ENCODE peak calls at places on chromosomes 1 and 21, in four cellular contexts. Z, F, W and P are unnamed samples.

GRCh38 chr1:183467687-183468086 is 4.6 kb upstream of the SMG7 start:
- DNase-seq in Z (no peak), F (no peak), W (peak; percentile 38), P (no peak)

GRCh38 chr1:95951291-95951690 is 717.3 kb downstream of the RWDD3 start:
- DNase-seq in W (no peak), F (no peak), Z (no peak), P (no peak)

GRCh38 chr1:204367193-204367858 is 7.6 kb upstream of the PLEKHA6 start:
- DNase-seq in F (no peak), W (no peak), Z (no peak), P (no peak)

GRCh38 chr1:145999321-146000024 is 3.1 kb upstream of the TXNIP start:
- DNase-seq in Z (no peak), W (no peak), F (no peak), P (no peak)

GRCh38 chr1:91784191-91784590 is 101.8 kb downstream of the TGFBR3 start:
- DNase-seq in Z (no peak), W (no peak), F (no peak), P (no peak)

GRCh38 chr21:18275740-18276139 is 31.1 kb downstream of the CHODL start:
- DNase-seq in Z (no peak), F (no peak), W (no peak), P (no peak)

GRCh38 chr1:19010995-19011696 is 54.7 kb upstream of the IFFO2 start:
- DNase-seq in W (peak; percentile 95), F (no peak), Z (peak; percentile 43), P (no peak)

GRCh38 chr1:47529520-47530098 is 91.8 kb downstream of the FOXD2 start:
- DNase-seq in W (no peak), Z (no peak), F (peak; percentile 56), P (no peak)

GRCh38 chr1:53557830-53558784 is 98.9 kb downstream of the DMRTB1 start:
- DNase-seq in Z (no peak), W (no peak), F (no peak), P (peak; percentile 11)

GRCh38 chr1:238652346-238652968 is 733.9 kb upstream of the CHRM3 start:
- DNase-seq in Z (no peak), W (no peak), F (no peak), P (no peak)

GRCh38 chr1:168092566-168093355 is 44.0 kb downstream of the GPR161 start:
- DNase-seq in W (peak; percentile 46), Z (no peak), F (peak; percentile 41), P (no peak)

GRCh38 chr21:31760931-31761330 is 29.0 kb upstream of the SCAF4 start:
- DNase-seq in Z (no peak), F (no peak), W (no peak), P (no peak)

GRCh38 chr1:6105763-6106162 is 60.1 kb downstream of the KCNAB2 start:
- DNase-seq in F (peak; percentile 55), Z (no peak), W (peak; percentile 18), P (no peak)

GRCh38 chr1:172373864-172374263 is 46.6 kb upstream of the C1orf105 start:
- DNase-seq in F (no peak), W (no peak), Z (no peak), P (no peak)

GRCh38 chr1:232384172-232384571 is 245.8 kb downstream of the SIPA1L2 start:
- DNase-seq in W (no peak), F (no peak), Z (no peak), P (no peak)

GRCh38 chr1:214967865-214968575 is 114.5 kb upstream of the KCNK2 start:
- DNase-seq in Z (no peak), F (no peak), W (no peak), P (no peak)

GRCh38 chr1:20439282-20439681 is 46.7 kb downstream of the CAMK2N1 start:
- DNase-seq in F (peak; percentile 26), Z (no peak), W (no peak), P (peak; percentile 28)

GRCh38 chr1:53949651-53950050 is 3.5 kb downstream of the LRRC42 start:
- DNase-seq in F (no peak), Z (no peak), W (no peak), P (no peak)

GRCh38 chr1:222974496-222974895 is 159.7 kb downstream of the DISP1 start:
- DNase-seq in F (no peak), Z (no peak), W (no peak), P (no peak)

GRCh38 chr1:204685236-204686006 is at the start of gene LRRN2:
- DNase-seq in Z (no peak), F (no peak), W (no peak), P (peak; percentile 42)

GRCh38 chr1:23533288-23534130 is 2.5 kb upstream of the E2F2 start:
- DNase-seq in F (no peak), W (no peak), Z (no peak), P (no peak)

GRCh38 chr1:39361446-39361845 is 130.0 kb upstream of the BMP8A start:
- DNase-seq in W (no peak), Z (no peak), F (no peak), P (no peak)

GRCh38 chr21:46111193-46111571 is 13.3 kb downstream of the COL6A2 start:
- DNase-seq in Z (no peak), W (no peak), F (no peak), P (no peak)
- TF ChIP-seq NR2C2 in Z (no peak), W (no peak), F (no peak), P (no peak)

GRCh38 chr1:243585982-243586381 is 264.1 kb downstream of the AKT3 start:
- DNase-seq in W (no peak), Z (no peak), F (no peak), P (no peak)

GRCh38 chr1:243575070-243575469 is 275.0 kb downstream of the AKT3 start:
- DNase-seq in Z (no peak), W (no peak), F (no peak), P (no peak)

GRCh38 chr1:243582321-243582720 is 267.7 kb downstream of the AKT3 start:
- DNase-seq in F (no peak), W (no peak), Z (no peak), P (no peak)

GRCh38 chr1:243580984-243581383 is 269.1 kb downstream of the AKT3 start:
- DNase-seq in W (no peak), Z (no peak), F (no peak), P (no peak)

GRCh38 chr1:243580072-243580471 is 270.0 kb downstream of the AKT3 start:
- DNase-seq in F (no peak), Z (no peak), W (no peak), P (no peak)
- TF ChIP-seq ATF3 in F (no peak), Z (no peak), W (no peak), P (no peak)

DNA sequence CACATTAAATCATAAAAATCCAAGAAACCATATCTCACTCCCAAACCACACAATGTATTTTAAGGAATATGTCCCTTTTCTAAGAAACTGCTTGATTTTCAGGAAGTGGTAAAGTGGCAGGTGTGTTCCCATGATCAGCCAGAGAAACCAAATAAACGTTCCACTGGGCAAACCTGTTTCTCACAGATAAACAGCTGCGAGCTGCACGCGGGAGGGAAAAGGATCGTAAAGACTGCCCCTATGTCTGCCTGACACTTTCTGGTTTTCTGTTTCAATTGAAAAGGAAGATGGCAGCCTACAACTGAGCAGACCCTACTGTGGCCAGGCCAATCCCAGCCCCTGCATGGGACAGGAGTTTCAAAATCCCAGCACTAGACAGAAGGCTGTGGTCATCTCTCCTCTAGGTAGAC is 36.6 kb downstream of the HIVEP3 start:
- DNase-seq in W (no peak), Z (no peak), F (peak; percentile 61), P (no peak)
- TF ChIP-seq NR2C2 in W (no peak), Z (no peak), F (no peak), P (no peak)

GRCh38 chr1:230728710-230729392 is 14.9 kb upstream of the AGT start:
- DNase-seq in W (peak; percentile 95), Z (no peak), F (no peak), P (no peak)

GRCh38 chr1:230730979-230731378 is 16.2 kb upstream of the CAPN9 start:
- DNase-seq in W (peak; percentile 82), Z (no peak), F (no peak), P (no peak)

GRCh38 chr1:230725256-230726012 is 11.5 kb upstream of the AGT start:
- DNase-seq in W (peak; percentile 90), F (no peak), Z (no peak), P (no peak)
- TF ChIP-seq ATF3 in W (no peak), F (no peak), Z (no peak), P (no peak)

DNA sequence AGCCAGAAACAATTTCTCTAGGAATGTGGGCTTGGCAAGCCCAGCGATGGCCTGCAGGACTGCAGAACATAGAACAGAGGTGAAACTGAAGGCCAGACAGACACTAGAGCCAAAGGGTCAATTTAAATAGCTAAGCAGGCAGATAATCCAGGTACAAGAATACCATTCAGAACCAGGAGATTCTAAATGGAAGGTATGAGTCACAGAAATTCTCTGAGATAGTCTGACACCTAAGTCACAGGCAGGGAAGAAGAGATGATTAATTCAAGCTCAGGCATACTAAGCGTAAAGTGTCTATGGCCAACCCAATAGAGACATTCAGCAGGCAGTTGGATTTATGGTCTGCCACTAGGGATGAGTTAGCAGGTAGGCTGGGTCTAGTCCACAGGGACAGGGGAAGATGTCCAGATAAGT is 383.6 kb downstream of the LMO4 start:
- DNase-seq in F (no peak), W (no peak), Z (no peak), P (no peak)
- TF ChIP-seq NR2C2 in F (no peak), W (no peak), Z (no peak), P (no peak)